ENCODE peak calls at places on chromosomes 13 and 19, in five cellular contexts. C, B, A, F and T are unnamed samples.
A peak's percentile ranks its signal among the peaks of the same experiment; 100 is the strongest.

GRCh38 chr19:4067396-4068057 is 828 bp upstream of the ZBTB7A start:
- DNase-seq in C (peak; percentile 53), B (peak; percentile 57), A (no peak), F (no peak), T (no peak)

GRCh38 chr19:31699421-31699820 is 350.2 kb upstream of the TSHZ3 start:
- DNase-seq in C (no peak), B (no peak), A (no peak), F (no peak), T (no peak)

GRCh38 chr19:6103894-6104293 is 6.4 kb downstream of the RFX2 start:
- DNase-seq in C (no peak), B (no peak), A (no peak), F (no peak), T (no peak)

GRCh38 chr19:2428027-2428690 is 773 bp upstream of the TIMM13 start:
- DNase-seq in C (no peak), B (no peak), A (no peak), F (no peak), T (no peak)

GRCh38 chr13:59447846-59448620 is 715.7 kb downstream of the DIAPH3 start:
- DNase-seq in C (no peak), B (no peak), A (no peak), F (no peak), T (peak; percentile 99)

GRCh38 chr13:40895715-40896184 is 106.3 kb downstream of the SLC25A15 start:
- DNase-seq in C (no peak), B (no peak), A (no peak), F (no peak), T (no peak)

GRCh38 chr13:36418022-36418805 is 14.1 kb upstream of the CCNA1 start:
- DNase-seq in C (no peak), B (no peak), A (peak; percentile 28), F (no peak), T (no peak)

GRCh38 chr13:60944016-60944415 is 471.6 kb downstream of the PCDH20 start:
- DNase-seq in C (no peak), B (no peak), A (no peak), F (no peak), T (no peak)

GRCh38 chr13:65892859-65893258 is 1337.3 kb downstream of the PCDH9 start:
- DNase-seq in C (no peak), B (no peak), A (no peak), F (no peak), T (no peak)

GRCh38 chr19:9705836-9706235 is 30.9 kb upstream of the ZNF562 start:
- DNase-seq in C (no peak), B (no peak), A (no peak), F (no peak), T (no peak)

GRCh38 chr19:16778796-16779411 is 50.3 kb upstream of the SIN3B start:
- DNase-seq in C (peak; percentile 28), B (peak; percentile 30), A (peak; percentile 31), F (peak; percentile 2), T (peak; percentile 57)

GRCh38 chr13:109720758-109721184 is 65.6 kb downstream of the IRS2 start:
- DNase-seq in C (no peak), B (no peak), A (no peak), F (no peak), T (no peak)

GRCh38 chr19:10431943-10432735 is 11.8 kb downstream of the PDE4A start:
- DNase-seq in C (no peak), B (peak; percentile 64), A (no peak), F (no peak), T (no peak)

GRCh38 chr19:43596842-43597461 is 557 bp downstream of the ZNF576 start:
- DNase-seq in C (no peak), B (no peak), A (no peak), F (no peak), T (no peak)

GRCh38 chr13:83895994-83896580 is 13.8 kb upstream of the SLITRK1 start:
- DNase-seq in C (no peak), B (no peak), A (no peak), F (no peak), T (no peak)

GRCh38 chr13:28685892-28686291 is 27.0 kb downstream of the POMP start:
- DNase-seq in C (no peak), B (no peak), A (no peak), F (no peak), T (no peak)

GRCh38 chr19:47601180-47601904 is 7.6 kb upstream of the BICRA start:
- DNase-seq in C (no peak), B (no peak), A (no peak), F (no peak), T (no peak)

GRCh38 chr13:99269627-99270252 is 11.6 kb upstream of the GPR18 start:
- DNase-seq in C (no peak), B (peak; percentile 25), A (peak; percentile 67), F (no peak), T (no peak)

GRCh38 chr19:43575955-43576451 is 402 bp downstream of the PINLYP start:
- DNase-seq in C (no peak), B (no peak), A (no peak), F (no peak), T (no peak)

GRCh38 chr13:75129331-75129730 is 352.6 kb downstream of the TBC1D4 start:
- DNase-seq in C (no peak), B (no peak), A (no peak), F (no peak), T (no peak)

GRCh38 chr13:79435549-79435948 is 29.5 kb upstream of the RBM26 start:
- DNase-seq in C (no peak), B (no peak), A (no peak), F (no peak), T (no peak)

GRCh38 chr19:289651-290538 is 1.3 kb downstream of the PLPP2 start:
- DNase-seq in C (no peak), B (no peak), A (no peak), F (peak; percentile 13), T (peak; percentile 85)

GRCh38 chr19:29446331-29446730 is 79.5 kb upstream of the VSTM2B start:
- DNase-seq in C (no peak), B (no peak), A (no peak), F (no peak), T (no peak)

GRCh38 chr13:29861694-29862110 is 11.3 kb upstream of the UBL3 start:
- DNase-seq in C (no peak), B (no peak), A (no peak), F (no peak), T (no peak)

GRCh38 chr13:39875583-39875982 is 220.1 kb downstream of the COG6 start:
- DNase-seq in C (no peak), B (no peak), A (no peak), F (no peak), T (no peak)

GRCh38 chr13:34340534-34340933 is 522.6 kb downstream of the RFC3 start:
- DNase-seq in C (no peak), B (no peak), A (no peak), F (no peak), T (no peak)

GRCh38 chr19:13938361-13939027 is at the start of gene PODNL1:
- DNase-seq in C (no peak), B (no peak), A (peak; percentile 40), F (no peak), T (no peak)

GRCh38 chr13:24106429-24106828 is 54.1 kb upstream of the SPATA13 start:
- DNase-seq in C (no peak), B (no peak), A (no peak), F (no peak), T (no peak)

GRCh38 chr19:41031926-41032325 is 40.8 kb downstream of the CYP2B6 start:
- DNase-seq in C (no peak), B (no peak), A (no peak), F (no peak), T (no peak)

GRCh38 chr19:8158411-8159074 is 9.2 kb upstream of the FBN3 start:
- DNase-seq in C (peak; percentile 36), B (peak; percentile 11), A (peak; percentile 72), F (no peak), T (peak; percentile 80)

GRCh38 chr19:6101291-6101690 is 9.0 kb downstream of the RFX2 start:
- DNase-seq in C (no peak), B (no peak), A (no peak), F (no peak), T (no peak)

GRCh38 chr19:18393836-18394235 is 3.6 kb downstream of the LRRC25 start:
- DNase-seq in C (no peak), B (no peak), A (no peak), F (no peak), T (no peak)

GRCh38 chr13:18943721-18944391 is 237.8 kb downstream of the TUBA3C start:
- DNase-seq in C (no peak), B (no peak), A (no peak), F (no peak), T (no peak)

GRCh38 chr13:62747629-62748028 is 1332.0 kb upstream of the PCDH20 start:
- DNase-seq in C (no peak), B (no peak), A (no peak), F (no peak), T (no peak)

GRCh38 chr13:75715598-75716523 is 79.7 kb downstream of the LMO7 start:
- DNase-seq in C (no peak), B (no peak), A (no peak), F (no peak), T (no peak)

GRCh38 chr13:70310720-70311119 is 202.5 kb upstream of the KLHL1 start:
- DNase-seq in C (no peak), B (no peak), A (no peak), F (no peak), T (no peak)

GRCh38 chr19:16327911-16328823 is 3.5 kb downstream of the KLF2 start:
- DNase-seq in C (peak; percentile 57), B (peak; percentile 62), A (peak; percentile 59), F (no peak), T (no peak)

GRCh38 chr13:101018720-101019119 is 344.1 kb upstream of the TMTC4 start:
- DNase-seq in C (no peak), B (no peak), A (no peak), F (no peak), T (no peak)

GRCh38 chr13:114035583-114036501 is 62.0 kb upstream of the C13orf46 start:
- DNase-seq in C (no peak), B (no peak), A (no peak), F (no peak), T (no peak)